ENCODE peak calls at places on chromosome 21, in eight cellular contexts. P is PC-9, M is mucosa of descending colon, X is uterus, G is IMR-90, K is left lung, L is ovary, B is GM23338. R is an unnamed sample.

GRCh38 chr21:44356636-44357035 is 3.2 kb downstream of the TRPM2 start:
- DNase-seq in P (no peak), M (no peak), X (no peak), G (no peak), K (no peak), L (no peak), B (no peak), R (no peak)

GRCh38 chr21:31918250-31918775 is 45.5 kb downstream of the HUNK start:
- DNase-seq in P (no peak), M (no peak), X (no peak), G (no peak), K (no peak), L (no peak), B (no peak), R (no peak)

GRCh38 chr21:28089599-28090421 is 902.9 kb downstream of the LTN1 start:
- DNase-seq in P (peak; percentile 65), M (no peak), X (no peak), G (no peak), K (no peak), L (no peak), B (peak; percentile 7), R (peak; percentile 45)

GRCh38 chr21:29025328-29025713 is 853 bp downstream of the USP16 start:
- DNase-seq in P (no peak), M (no peak), X (no peak), G (peak; percentile 22), K (no peak), L (no peak), B (peak; percentile 4), R (no peak)

GRCh38 chr21:42525228-42525604 is 11.6 kb downstream of the SLC37A1 start:
- DNase-seq in P (no peak), M (no peak), X (peak; percentile 46), G (peak; percentile 15), K (peak; percentile 36), L (peak; percentile 65), B (peak; percentile 37), R (no peak)

GRCh38 chr21:29390778-29391177 is 92.1 kb downstream of the BACH1 start:
- DNase-seq in P (no peak), M (no peak), X (no peak), G (no peak), K (no peak), L (no peak), B (no peak), R (no peak)

GRCh38 chr21:41766051-41766882 is 585 bp downstream of the RIPK4 start:
- DNase-seq in P (no peak), M (no peak), X (no peak), G (no peak), K (no peak), L (no peak), B (no peak), R (no peak)

GRCh38 chr21:44710756-44711326 is 531 bp downstream of the TSPEAR start:
- DNase-seq in P (no peak), M (no peak), X (peak; percentile 2), G (no peak), K (peak; percentile 60), L (peak; percentile 2), B (peak; percentile 84), R (no peak)

GRCh38 chr21:26815197-26815596 is 30.0 kb downstream of the ADAMTS1 start:
- DNase-seq in P (no peak), M (no peak), X (no peak), G (no peak), K (no peak), L (no peak), B (no peak), R (no peak)

GRCh38 chr21:18801468-18801867 is 397.9 kb upstream of the TMPRSS15 start:
- DNase-seq in P (no peak), M (no peak), X (no peak), G (no peak), K (no peak), L (no peak), B (peak; percentile 48), R (no peak)

GRCh38 chr21:42731264-42732032 is 78.0 kb downstream of the PDE9A start:
- DNase-seq in P (peak; percentile 82), M (peak; percentile 94), X (no peak), G (no peak), K (no peak), L (no peak), B (no peak), R (no peak)

GRCh38 chr21:30234643-30235042 is 18.7 kb upstream of the CLDN8 start:
- DNase-seq in P (no peak), M (no peak), X (no peak), G (no peak), K (no peak), L (no peak), B (no peak), R (no peak)

GRCh38 chr21:28776251-28776650 is 216.4 kb downstream of the LTN1 start:
- DNase-seq in P (no peak), M (no peak), X (no peak), G (peak; percentile 96), K (no peak), L (no peak), B (no peak), R (no peak)

GRCh38 chr21:34243562-34243961 is 120.2 kb upstream of the KCNE2 start:
- DNase-seq in P (peak; percentile 3), M (no peak), X (no peak), G (peak; percentile 11), K (no peak), L (no peak), B (peak; percentile 72), R (no peak)

GRCh38 chr21:19692231-19692630 is 1288.6 kb upstream of the TMPRSS15 start:
- DNase-seq in P (no peak), M (no peak), X (no peak), G (no peak), K (no peak), L (no peak), B (no peak), R (no peak)

GRCh38 chr21:42852925-42853570 is 26.3 kb downstream of the WDR4 start:
- DNase-seq in P (no peak), M (no peak), X (no peak), G (no peak), K (no peak), L (no peak), B (no peak), R (no peak)

GRCh38 chr21:42614811-42615342 is 38.5 kb upstream of the PDE9A start:
- DNase-seq in P (peak; percentile 38), M (peak; percentile 56), X (no peak), G (no peak), K (peak; percentile 53), L (no peak), B (peak; percentile 54), R (no peak)

GRCh38 chr21:29436143-29436542 is 137.4 kb downstream of the BACH1 start:
- DNase-seq in P (no peak), M (no peak), X (no peak), G (no peak), K (no peak), L (no peak), B (peak; percentile 18), R (peak; percentile 19)

GRCh38 chr21:42190492-42190875 is 28.5 kb upstream of the ABCG1 start:
- DNase-seq in P (no peak), M (no peak), X (no peak), G (no peak), K (no peak), L (no peak), B (no peak), R (no peak)

GRCh38 chr21:31366825-31367224 is 22.8 kb upstream of the TIAM1 start:
- DNase-seq in P (peak; percentile 66), M (no peak), X (no peak), G (peak; percentile 86), K (no peak), L (no peak), B (no peak), R (no peak)

DNA sequence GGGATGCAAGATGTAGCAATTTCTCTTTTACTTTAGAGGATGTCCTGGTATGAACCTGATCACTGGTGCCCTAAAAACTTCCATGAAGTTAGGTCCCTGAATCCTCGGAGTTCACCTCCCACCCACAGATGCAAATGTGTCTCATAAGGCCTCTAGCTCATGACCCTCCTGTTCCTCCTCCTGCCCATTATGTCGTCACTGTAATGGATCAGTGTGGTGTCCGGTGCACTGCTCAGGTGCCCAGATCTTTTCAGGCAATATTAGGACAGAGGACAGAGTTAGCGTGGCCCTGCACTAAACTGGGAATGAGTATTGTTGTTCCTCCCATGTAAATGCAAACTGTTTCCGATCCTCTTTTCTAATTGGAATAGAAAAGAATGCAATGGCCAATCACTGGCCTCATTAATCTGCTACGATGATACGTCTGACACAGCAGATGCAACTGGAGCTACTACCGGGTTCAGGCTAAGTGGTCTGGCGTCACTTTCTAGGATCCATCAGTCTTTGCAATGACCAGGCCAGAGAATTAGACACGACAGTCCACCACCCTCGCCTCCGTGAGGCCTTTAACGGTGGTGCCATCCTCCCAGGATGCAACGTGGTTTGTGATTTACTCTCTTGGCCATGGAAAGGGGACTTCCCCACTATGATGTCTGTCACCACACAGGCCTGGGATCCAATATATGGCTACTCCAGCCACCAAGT is 3.4 kb upstream of the COL6A2 start:
- DNase-seq in P (no peak), M (no peak), X (no peak), G (no peak), K (no peak), L (no peak), B (no peak), R (no peak)
- H3K4me1 ChIP-seq in P (no peaks in the 10 kb centered on the region), M (no peaks in the 10 kb centered on the region), X (peaks cover 18% of the 10 kb centered on the region), G (peaks cover 25% of the 10 kb centered on the region), K (no peaks in the 10 kb centered on the region), L (peaks cover 10% of the 10 kb centered on the region), B (peaks cover 3% of the 10 kb centered on the region), R (peaks cover 44% of the 10 kb centered on the region)

GRCh38 chr21:15592271-15592860 is 137.4 kb upstream of the USP25 start:
- DNase-seq in P (no peak), M (no peak), X (no peak), G (peak; percentile 45), K (no peak), L (no peak), B (peak; percentile 35), R (no peak)
- TF ChIP-seq CTCF in P (peak; percentile 78), M (peak; percentile 22), X (peak; percentile 64), G (peak; percentile 69), K (peak; percentile 47), L (peak; percentile 29), B (peak; percentile 61), R (peak; percentile 66)

GRCh38 chr21:39595465-39595864 is 17.3 kb upstream of the B3GALT5 start:
- DNase-seq in P (no peak), M (no peak), X (no peak), G (no peak), K (no peak), L (no peak), B (no peak), R (no peak)
- H3K4me1 ChIP-seq in P (no peaks in the 10 kb centered on the region), M (no peaks in the 10 kb centered on the region), X (no peaks in the 10 kb centered on the region), G (no peaks in the 10 kb centered on the region), K (no peaks in the 10 kb centered on the region), L (no peaks in the 10 kb centered on the region), B (peaks cover 10% of the 10 kb centered on the region), R (no peaks in the 10 kb centered on the region)

DNA sequence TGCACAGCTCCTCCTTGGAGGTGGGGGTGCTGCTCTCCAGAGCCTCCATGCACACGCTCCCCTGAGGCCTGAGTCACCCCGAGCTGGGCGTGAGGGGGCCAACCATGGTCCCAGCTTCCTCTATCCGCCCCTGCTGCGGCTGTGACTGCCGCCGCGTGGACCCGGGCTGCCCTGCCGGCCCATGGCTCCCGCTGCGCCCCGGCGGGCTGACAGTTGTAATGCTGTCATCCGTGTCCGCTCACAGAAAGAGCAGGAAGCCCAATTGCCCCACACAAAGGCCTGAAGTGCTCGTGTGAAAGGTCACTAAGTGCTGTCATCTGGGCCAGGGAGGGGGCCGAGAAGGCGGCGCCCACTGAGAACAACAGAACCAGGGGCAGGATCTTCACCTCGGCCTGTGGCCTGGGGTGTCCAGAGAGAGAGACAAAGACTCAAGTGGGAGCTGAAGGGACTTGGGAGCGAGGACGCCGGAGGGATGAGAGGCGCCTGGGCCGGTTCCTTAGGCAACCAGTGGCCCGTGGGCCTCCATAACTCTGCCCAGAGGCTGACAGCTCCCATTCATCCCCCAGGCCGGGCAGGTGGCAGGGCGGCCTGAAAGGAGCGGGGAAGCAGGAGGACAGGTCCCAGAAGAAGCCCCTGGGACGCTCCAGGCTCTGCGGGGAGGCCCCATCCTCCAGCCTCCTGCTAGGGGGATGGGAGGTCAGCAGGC is 31.5 kb downstream of the OLIG1 start:
- DNase-seq in P (no peak), M (no peak), X (no peak), G (no peak), K (no peak), L (no peak), B (peak; percentile 39), R (no peak)
- TF ChIP-seq CTCF in P (no peak), M (no peak), X (no peak), G (no peak), K (no peak), L (no peak), B (no peak), R (no peak)

R was measured in left ventricle myocardium inferior.